ENCODE peak calls at places on chromosomes 5 and 9, in four cellular contexts. One of them, this sample, is unnamed.

GRCh38 chr9:93093449-93094293 is 2.3 kb upstream of the CARD19 start:
- DNase-seq in uterus: peak; percentile 24
- DNase-seq in CD8-positive, alpha-beta T cell: no peak
- DNase-seq in BE2C: no peak
- DNase-seq in this sample: peak; percentile 65

GRCh38 chr5:174607205-174607604 is 117.2 kb upstream of the MSX2 start:
- DNase-seq in uterus: no peak
- DNase-seq in CD8-positive, alpha-beta T cell: no peak
- DNase-seq in BE2C: no peak
- DNase-seq in this sample: no peak

GRCh38 chr5:131221888-131222287 is 42.0 kb upstream of the CDC42SE2 start:
- DNase-seq in uterus: no peak
- DNase-seq in CD8-positive, alpha-beta T cell: no peak
- DNase-seq in BE2C: no peak
- DNase-seq in this sample: no peak

GRCh38 chr5:31781772-31782171 is 142.8 kb downstream of the PDZD2 start:
- DNase-seq in uterus: no peak
- DNase-seq in CD8-positive, alpha-beta T cell: no peak
- DNase-seq in BE2C: no peak
- DNase-seq in this sample: no peak

GRCh38 chr5:93674138-93674537 is 67.3 kb downstream of the POU5F2 start:
- DNase-seq in uterus: no peak
- DNase-seq in CD8-positive, alpha-beta T cell: no peak
- DNase-seq in BE2C: peak; percentile 8
- DNase-seq in this sample: no peak

GRCh38 chr9:92507496-92507895 is 25.2 kb upstream of the ASPN start:
- DNase-seq in uterus: no peak
- DNase-seq in CD8-positive, alpha-beta T cell: no peak
- DNase-seq in BE2C: no peak
- DNase-seq in this sample: no peak

GRCh38 chr5:73823508-73823925 is 197.5 kb downstream of the ARHGEF28 start:
- DNase-seq in uterus: no peak
- DNase-seq in CD8-positive, alpha-beta T cell: no peak
- DNase-seq in BE2C: no peak
- DNase-seq in this sample: no peak

GRCh38 chr9:114860187-114860586 is 54.3 kb upstream of the TNFSF15 start:
- DNase-seq in uterus: no peak
- DNase-seq in CD8-positive, alpha-beta T cell: no peak
- DNase-seq in BE2C: no peak
- DNase-seq in this sample: no peak

GRCh38 chr9:88947581-88948573 is 43.4 kb upstream of the S1PR3 start:
- DNase-seq in uterus: no peak
- DNase-seq in CD8-positive, alpha-beta T cell: no peak
- DNase-seq in BE2C: no peak
- DNase-seq in this sample: no peak

GRCh38 chr9:1869843-1870242 is 145.3 kb upstream of the SMARCA2 start:
- DNase-seq in uterus: no peak
- DNase-seq in CD8-positive, alpha-beta T cell: no peak
- DNase-seq in BE2C: no peak
- DNase-seq in this sample: no peak

GRCh38 chr9:111610149-111610548 is 10.7 kb upstream of the PTGR1 start:
- DNase-seq in uterus: no peak
- DNase-seq in CD8-positive, alpha-beta T cell: no peak
- DNase-seq in BE2C: no peak
- DNase-seq in this sample: no peak

GRCh38 chr5:77312411-77312810 is 101.9 kb downstream of the PDE8B start:
- DNase-seq in uterus: no peak
- DNase-seq in CD8-positive, alpha-beta T cell: no peak
- DNase-seq in BE2C: no peak
- DNase-seq in this sample: no peak

GRCh38 chr9:35680331-35681105 is 6.8 kb downstream of the CA9 start:
- DNase-seq in uterus: no peak
- DNase-seq in CD8-positive, alpha-beta T cell: no peak
- DNase-seq in BE2C: no peak
- DNase-seq in this sample: no peak
- H3K4me1 ChIP-seq in uterus: no peaks in the 10 kb centered on the region
- H3K4me1 ChIP-seq in CD8-positive, alpha-beta T cell: peaks cover 8% of the 10 kb centered on the region
- H3K4me1 ChIP-seq in BE2C: peaks cover 2% of the 10 kb centered on the region
- H3K4me1 ChIP-seq in this sample: peaks cover 44% of the 10 kb centered on the region

GRCh38 chr5:168301593-168302388 is 10.3 kb downstream of the WWC1 start:
- DNase-seq in uterus: no peak
- DNase-seq in CD8-positive, alpha-beta T cell: no peak
- DNase-seq in BE2C: no peak
- DNase-seq in this sample: no peak

GRCh38 chr5:168298949-168299348 is 7.5 kb downstream of the WWC1 start:
- DNase-seq in uterus: no peak
- DNase-seq in CD8-positive, alpha-beta T cell: no peak
- DNase-seq in BE2C: no peak
- DNase-seq in this sample: no peak

GRCh38 chr5:168296687-168297086 is 5.2 kb downstream of the WWC1 start:
- DNase-seq in uterus: no peak
- DNase-seq in CD8-positive, alpha-beta T cell: no peak
- DNase-seq in BE2C: no peak
- DNase-seq in this sample: no peak

GRCh38 chr5:168300377-168301182 is 9.1 kb downstream of the WWC1 start:
- DNase-seq in uterus: no peak
- DNase-seq in CD8-positive, alpha-beta T cell: no peak
- DNase-seq in BE2C: no peak
- DNase-seq in this sample: no peak

GRCh38 chr5:168299372-168299771 is 7.9 kb downstream of the WWC1 start:
- DNase-seq in uterus: no peak
- DNase-seq in CD8-positive, alpha-beta T cell: no peak
- DNase-seq in BE2C: no peak
- DNase-seq in this sample: no peak
- H3K4me1 ChIP-seq in uterus: no peaks in the 10 kb centered on the region
- H3K4me1 ChIP-seq in CD8-positive, alpha-beta T cell: no peaks in the 10 kb centered on the region
- H3K4me1 ChIP-seq in BE2C: no peaks in the 10 kb centered on the region
- H3K4me1 ChIP-seq in this sample: no peaks in the 10 kb centered on the region

GRCh38 chr9:134211811-134212460 is 47.6 kb upstream of the RNU6ATAC start:
- DNase-seq in uterus: peak; percentile 11
- DNase-seq in CD8-positive, alpha-beta T cell: no peak
- DNase-seq in BE2C: peak; percentile 0
- DNase-seq in this sample: no peak
- H3K4me1 ChIP-seq in uterus: no peaks in the 10 kb centered on the region
- H3K4me1 ChIP-seq in CD8-positive, alpha-beta T cell: no peaks in the 10 kb centered on the region
- H3K4me1 ChIP-seq in BE2C: no peaks in the 10 kb centered on the region
- H3K4me1 ChIP-seq in this sample: peaks cover 14% of the 10 kb centered on the region

DNA sequence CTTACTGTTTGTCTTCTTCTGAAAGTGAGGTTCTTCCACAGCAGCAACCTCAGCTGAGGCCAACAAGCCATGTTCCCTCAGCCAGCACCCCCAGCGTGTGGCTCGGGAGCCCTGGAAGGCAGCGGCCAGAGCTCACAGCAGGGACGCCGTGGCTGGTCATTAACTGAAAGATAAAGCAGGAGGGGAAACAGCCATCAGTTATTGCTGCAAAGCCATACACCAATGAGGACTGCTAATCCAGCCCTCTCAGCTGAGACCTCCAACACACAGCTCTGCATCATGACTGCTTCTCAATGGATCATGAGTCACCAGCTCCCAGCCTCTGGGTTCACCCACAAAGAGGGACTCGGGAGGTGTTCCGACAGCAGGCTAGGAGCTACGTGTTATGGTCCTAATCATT is 24.3 kb downstream of the ABCA1 start:
- DNase-seq in uterus: no peak
- DNase-seq in CD8-positive, alpha-beta T cell: no peak
- DNase-seq in BE2C: peak; percentile 23
- DNase-seq in this sample: no peak
- H3K4me1 ChIP-seq in uterus: no peaks in the 10 kb centered on the region
- H3K4me1 ChIP-seq in CD8-positive, alpha-beta T cell: no peaks in the 10 kb centered on the region
- H3K4me1 ChIP-seq in BE2C: no peaks in the 10 kb centered on the region
- H3K4me1 ChIP-seq in this sample: no peaks in the 10 kb centered on the region

DNA sequence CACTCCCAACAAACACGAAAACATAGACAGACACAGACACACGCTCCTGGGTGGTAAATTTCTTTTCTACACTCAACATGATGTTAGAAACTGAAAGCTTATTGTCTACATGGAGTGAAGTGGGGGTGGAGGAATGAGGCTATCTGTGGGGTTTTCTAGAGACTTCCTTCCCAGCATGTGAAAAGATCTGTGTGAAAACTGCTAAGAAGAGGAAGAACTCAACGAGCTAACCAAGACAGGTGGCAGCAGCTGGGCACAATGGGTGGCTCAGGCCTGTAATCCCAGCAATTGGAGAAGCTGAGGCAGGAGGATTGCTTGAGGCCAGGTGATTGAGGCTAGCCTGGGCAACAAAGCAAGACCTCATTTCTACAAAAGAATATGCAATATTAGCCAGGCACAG is 7.6 kb downstream of the FYB1 start:
- DNase-seq in uterus: no peak
- DNase-seq in CD8-positive, alpha-beta T cell: no peak
- DNase-seq in BE2C: no peak
- DNase-seq in this sample: no peak
- H3K4me1 ChIP-seq in uterus: no peaks in the 10 kb centered on the region
- H3K4me1 ChIP-seq in CD8-positive, alpha-beta T cell: peaks cover 92% of the 10 kb centered on the region
- H3K4me1 ChIP-seq in BE2C: no peaks in the 10 kb centered on the region
- H3K4me1 ChIP-seq in this sample: no peaks in the 10 kb centered on the region